ENCODE peak calls at places on chromosomes 5 and 9, in six cellular contexts. One of them, this sample, is unnamed.

GRCh38 chr5:35004200-35004599 is 43.5 kb downstream of the AGXT2 start:
- DNase-seq in IMR-90: no peak
- DNase-seq in neuronal stem cell: no peak
- DNase-seq in trophoblast cell: no peak
- DNase-seq in mesenchymal stem cell: no peak
- DNase-seq in H9: peak; percentile 52
- DNase-seq in this sample: no peak

GRCh38 chr5:173315495-173316352 is 12.5 kb downstream of the STC2 start:
- DNase-seq in IMR-90: peak; percentile 91
- DNase-seq in neuronal stem cell: no peak
- DNase-seq in trophoblast cell: peak; percentile 88
- DNase-seq in mesenchymal stem cell: peak; percentile 95
- DNase-seq in H9: no peak
- DNase-seq in this sample: peak; percentile 78

GRCh38 chr9:4937436-4937835 is 47.6 kb upstream of the JAK2 start:
- DNase-seq in IMR-90: no peak
- DNase-seq in neuronal stem cell: no peak
- DNase-seq in trophoblast cell: no peak
- DNase-seq in mesenchymal stem cell: peak; percentile 44
- DNase-seq in H9: no peak
- DNase-seq in this sample: no peak

GRCh38 chr5:65612298-65612907 is 11.7 kb downstream of the TRIM23 start:
- DNase-seq in IMR-90: no peak
- DNase-seq in neuronal stem cell: no peak
- DNase-seq in trophoblast cell: no peak
- DNase-seq in mesenchymal stem cell: no peak
- DNase-seq in H9: no peak
- DNase-seq in this sample: no peak

GRCh38 chr9:14522627-14523379 is 170.4 kb downstream of the ZDHHC21 start:
- DNase-seq in IMR-90: no peak
- DNase-seq in neuronal stem cell: no peak
- DNase-seq in trophoblast cell: no peak
- DNase-seq in mesenchymal stem cell: no peak
- DNase-seq in H9: no peak
- DNase-seq in this sample: no peak

GRCh38 chr5:95070866-95071265 is 214.0 kb downstream of the MCTP1 start:
- DNase-seq in IMR-90: no peak
- DNase-seq in neuronal stem cell: no peak
- DNase-seq in trophoblast cell: no peak
- DNase-seq in mesenchymal stem cell: no peak
- DNase-seq in H9: no peak
- DNase-seq in this sample: no peak

GRCh38 chr9:79524266-79524665 is 47.5 kb upstream of the TLE4 start:
- DNase-seq in IMR-90: peak; percentile 60
- DNase-seq in neuronal stem cell: no peak
- DNase-seq in trophoblast cell: no peak
- DNase-seq in mesenchymal stem cell: peak; percentile 30
- DNase-seq in H9: no peak
- DNase-seq in this sample: no peak

GRCh38 chr5:78647411-78647818 is 1.2 kb downstream of the LHFPL2 start:
- DNase-seq in IMR-90: peak; percentile 47
- DNase-seq in neuronal stem cell: no peak
- DNase-seq in trophoblast cell: no peak
- DNase-seq in mesenchymal stem cell: peak; percentile 54
- DNase-seq in H9: peak; percentile 34
- DNase-seq in this sample: peak; percentile 59

GRCh38 chr9:135065804-135066203 is 21.7 kb upstream of the OLFM1 start:
- DNase-seq in IMR-90: no peak
- DNase-seq in neuronal stem cell: no peak
- DNase-seq in trophoblast cell: no peak
- DNase-seq in mesenchymal stem cell: no peak
- DNase-seq in H9: peak; percentile 2
- DNase-seq in this sample: no peak

GRCh38 chr9:99578666-99579065 is 243.0 kb upstream of the NR4A3 start:
- DNase-seq in IMR-90: no peak
- DNase-seq in neuronal stem cell: no peak
- DNase-seq in trophoblast cell: no peak
- DNase-seq in mesenchymal stem cell: no peak
- DNase-seq in H9: no peak
- DNase-seq in this sample: no peak

GRCh38 chr5:80268916-80269315 is 13.1 kb upstream of the SERINC5 start:
- DNase-seq in IMR-90: peak; percentile 8
- DNase-seq in neuronal stem cell: no peak
- DNase-seq in trophoblast cell: no peak
- DNase-seq in mesenchymal stem cell: peak; percentile 54
- DNase-seq in H9: no peak
- DNase-seq in this sample: no peak

GRCh38 chr9:7366121-7366520 is 433.5 kb downstream of the DMAC1 start:
- DNase-seq in IMR-90: peak; percentile 62
- DNase-seq in neuronal stem cell: no peak
- DNase-seq in trophoblast cell: no peak
- DNase-seq in mesenchymal stem cell: peak; percentile 29
- DNase-seq in H9: no peak
- DNase-seq in this sample: no peak

GRCh38 chr9:137723396-137724113 is 104.8 kb downstream of the EHMT1 start:
- DNase-seq in IMR-90: no peak
- DNase-seq in neuronal stem cell: no peak
- DNase-seq in trophoblast cell: no peak
- DNase-seq in mesenchymal stem cell: no peak
- DNase-seq in H9: no peak
- DNase-seq in this sample: no peak

GRCh38 chr5:43115968-43116367 is 4.7 kb upstream of the ZNF131 start:
- DNase-seq in IMR-90: no peak
- DNase-seq in neuronal stem cell: no peak
- DNase-seq in trophoblast cell: no peak
- DNase-seq in mesenchymal stem cell: no peak
- DNase-seq in H9: no peak
- DNase-seq in this sample: no peak

GRCh38 chr5:150801117-150801927 is 22.8 kb downstream of the SMIM3 start:
- DNase-seq in IMR-90: peak; percentile 77
- DNase-seq in neuronal stem cell: peak; percentile 53
- DNase-seq in trophoblast cell: peak; percentile 68
- DNase-seq in mesenchymal stem cell: peak; percentile 84
- DNase-seq in H9: peak; percentile 74
- DNase-seq in this sample: peak; percentile 90

GRCh38 chr5:77993799-77994318 is 217.7 kb upstream of the TBCA start:
- DNase-seq in IMR-90: no peak
- DNase-seq in neuronal stem cell: no peak
- DNase-seq in trophoblast cell: no peak
- DNase-seq in mesenchymal stem cell: no peak
- DNase-seq in H9: no peak
- DNase-seq in this sample: no peak

GRCh38 chr5:34826347-34826746 is 12.6 kb upstream of the TTC23L start:
- DNase-seq in IMR-90: peak; percentile 23
- DNase-seq in neuronal stem cell: no peak
- DNase-seq in trophoblast cell: no peak
- DNase-seq in mesenchymal stem cell: no peak
- DNase-seq in H9: peak; percentile 32
- DNase-seq in this sample: peak; percentile 79

GRCh38 chr9:121483049-121483448 is 16.6 kb downstream of the GGTA1 start:
- DNase-seq in IMR-90: no peak
- DNase-seq in neuronal stem cell: no peak
- DNase-seq in trophoblast cell: peak; percentile 35
- DNase-seq in mesenchymal stem cell: peak; percentile 23
- DNase-seq in H9: no peak
- DNase-seq in this sample: peak; percentile 55

GRCh38 chr9:131046093-131046380 is 37.1 kb downstream of the LAMC3 start:
- DNase-seq in IMR-90: no peak
- DNase-seq in neuronal stem cell: no peak
- DNase-seq in trophoblast cell: peak; percentile 35
- DNase-seq in mesenchymal stem cell: peak; percentile 24
- DNase-seq in H9: no peak
- DNase-seq in this sample: no peak

GRCh38 chr9:121704281-121704680 is 52.8 kb downstream of the DAB2IP start:
- DNase-seq in IMR-90: no peak
- DNase-seq in neuronal stem cell: no peak
- DNase-seq in trophoblast cell: no peak
- DNase-seq in mesenchymal stem cell: no peak
- DNase-seq in H9: no peak
- DNase-seq in this sample: no peak

GRCh38 chr9:35749515-35750255 is 598 bp downstream of the RGP1 start:
- DNase-seq in IMR-90: no peak
- DNase-seq in neuronal stem cell: no peak
- DNase-seq in trophoblast cell: no peak
- DNase-seq in mesenchymal stem cell: peak; percentile 45
- DNase-seq in H9: peak; percentile 51
- DNase-seq in this sample: peak; percentile 59

GRCh38 chr5:42617411-42617810 is 139.2 kb upstream of the CCDC152 start:
- DNase-seq in IMR-90: no peak
- DNase-seq in neuronal stem cell: no peak
- DNase-seq in trophoblast cell: no peak
- DNase-seq in mesenchymal stem cell: no peak
- DNase-seq in H9: no peak
- DNase-seq in this sample: no peak

GRCh38 chr5:65535529-65535987 is 27.4 kb downstream of the CENPK start:
- DNase-seq in IMR-90: peak; percentile 54
- DNase-seq in neuronal stem cell: no peak
- DNase-seq in trophoblast cell: no peak
- DNase-seq in mesenchymal stem cell: peak; percentile 3
- DNase-seq in H9: no peak
- DNase-seq in this sample: no peak

GRCh38 chr9:2356391-2356790 is 265.2 kb upstream of the VLDLR start:
- DNase-seq in IMR-90: no peak
- DNase-seq in neuronal stem cell: no peak
- DNase-seq in trophoblast cell: no peak
- DNase-seq in mesenchymal stem cell: no peak
- DNase-seq in H9: no peak
- DNase-seq in this sample: no peak

GRCh38 chr9:2363138-2363745 is 258.3 kb upstream of the VLDLR start:
- DNase-seq in IMR-90: no peak
- DNase-seq in neuronal stem cell: no peak
- DNase-seq in trophoblast cell: no peak
- DNase-seq in mesenchymal stem cell: no peak
- DNase-seq in H9: no peak
- DNase-seq in this sample: peak; percentile 42

GRCh38 chr9:2359821-2360220 is 261.8 kb upstream of the VLDLR start:
- DNase-seq in IMR-90: no peak
- DNase-seq in neuronal stem cell: peak; percentile 31
- DNase-seq in trophoblast cell: no peak
- DNase-seq in mesenchymal stem cell: no peak
- DNase-seq in H9: no peak
- DNase-seq in this sample: no peak

GRCh38 chr9:2367970-2368369 is 253.6 kb upstream of the VLDLR start:
- DNase-seq in IMR-90: no peak
- DNase-seq in neuronal stem cell: no peak
- DNase-seq in trophoblast cell: no peak
- DNase-seq in mesenchymal stem cell: no peak
- DNase-seq in H9: peak; percentile 38
- DNase-seq in this sample: peak; percentile 46

DNA sequence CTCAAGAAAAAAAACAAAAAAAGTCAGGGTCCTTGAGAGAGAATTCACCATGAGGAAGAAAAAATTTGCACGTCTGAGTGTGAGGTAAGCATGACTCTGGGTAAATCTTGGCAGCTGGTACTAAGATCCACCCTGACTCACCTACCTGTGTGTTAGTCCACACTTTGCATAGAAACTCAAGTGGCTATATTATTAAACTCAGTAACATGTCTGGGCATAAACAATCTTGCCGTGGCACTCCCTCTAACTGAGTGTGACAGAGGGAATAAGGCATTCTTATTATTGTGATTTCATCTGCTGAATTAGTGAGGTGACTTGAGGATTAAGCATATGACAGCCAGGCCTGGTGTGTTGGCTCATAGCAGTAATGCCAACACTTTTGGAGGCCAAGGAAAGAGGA is 259.4 kb upstream of the VLDLR start:
- DNase-seq in IMR-90: no peak
- DNase-seq in neuronal stem cell: no peak
- DNase-seq in trophoblast cell: no peak
- DNase-seq in mesenchymal stem cell: no peak
- DNase-seq in H9: no peak
- DNase-seq in this sample: no peak
- H3K18ac ChIP-seq in IMR-90: no peak overlapping the region
- H3K18ac ChIP-seq in neuronal stem cell: no peak overlapping the region
- H3K18ac ChIP-seq in trophoblast cell: no peak overlapping the region
- H3K18ac ChIP-seq in mesenchymal stem cell: no peak overlapping the region
- H3K18ac ChIP-seq in H9: no peak overlapping the region
- H3K18ac ChIP-seq in this sample: no peak overlapping the region

DNA sequence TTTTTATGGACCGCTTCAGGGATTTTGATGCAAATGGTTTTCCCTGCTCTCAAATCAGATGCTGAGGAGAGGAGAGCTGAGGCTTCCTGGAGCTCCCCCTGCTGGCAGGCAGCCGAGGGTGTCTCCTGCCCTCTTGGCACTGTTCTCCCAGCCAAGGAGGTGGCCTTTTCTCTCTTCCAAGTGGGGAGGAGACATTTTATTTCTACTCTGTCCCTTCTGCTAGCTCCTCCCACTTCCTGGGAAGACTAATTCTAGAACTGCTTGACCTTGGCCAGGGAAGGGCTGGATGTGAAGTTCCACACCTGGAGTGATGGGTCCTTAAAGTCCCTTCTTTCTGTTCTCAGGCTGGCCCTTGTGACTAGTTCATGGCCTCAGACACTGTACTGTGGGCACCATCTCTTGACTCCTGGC is 31.8 kb downstream of the PTPA start:
- DNase-seq in IMR-90: peak; percentile 92
- DNase-seq in neuronal stem cell: peak; percentile 67
- DNase-seq in trophoblast cell: peak; percentile 60
- DNase-seq in mesenchymal stem cell: peak; percentile 96
- DNase-seq in H9: peak; percentile 88
- DNase-seq in this sample: peak; percentile 94
- H2BK5ac ChIP-seq in IMR-90: peak overlapping the region; percentile 99
- H2BK5ac ChIP-seq in neuronal stem cell: no peak overlapping the region
- H2BK5ac ChIP-seq in trophoblast cell: peak overlapping the region; percentile 95
- H2BK5ac ChIP-seq in mesenchymal stem cell: peak overlapping the region; percentile 87
- H2BK5ac ChIP-seq in H9: no peak overlapping the region
- H2BK5ac ChIP-seq in this sample: peak overlapping the region; percentile 68

DNA sequence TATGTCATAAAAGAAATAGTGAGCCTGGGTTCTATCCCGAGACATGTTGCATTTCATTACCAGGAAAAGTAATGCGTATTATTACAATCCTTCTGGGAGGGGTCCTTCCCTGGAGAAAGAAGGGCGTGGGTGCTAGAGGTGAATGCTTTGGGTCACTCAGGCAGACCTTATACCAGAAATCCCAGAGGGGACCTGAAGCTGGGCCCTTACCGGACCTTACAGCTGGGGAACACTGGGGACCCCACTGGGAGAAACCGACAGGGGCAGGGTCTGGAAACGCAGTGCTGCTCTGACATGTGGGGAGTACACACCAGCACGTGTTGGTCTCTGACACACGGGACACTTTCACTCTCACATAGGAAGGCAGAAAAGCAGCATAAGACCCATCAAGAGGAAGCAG is 71.3 kb downstream of the LMNB1 start:
- DNase-seq in IMR-90: no peak
- DNase-seq in neuronal stem cell: no peak
- DNase-seq in trophoblast cell: no peak
- DNase-seq in mesenchymal stem cell: no peak
- DNase-seq in H9: no peak
- DNase-seq in this sample: no peak
- H3K18ac ChIP-seq in IMR-90: no peak overlapping the region
- H3K18ac ChIP-seq in neuronal stem cell: peak overlapping the region; percentile 13
- H3K18ac ChIP-seq in trophoblast cell: no peak overlapping the region
- H3K18ac ChIP-seq in mesenchymal stem cell: no peak overlapping the region
- H3K18ac ChIP-seq in H9: no peak overlapping the region
- H3K18ac ChIP-seq in this sample: no peak overlapping the region

DNA sequence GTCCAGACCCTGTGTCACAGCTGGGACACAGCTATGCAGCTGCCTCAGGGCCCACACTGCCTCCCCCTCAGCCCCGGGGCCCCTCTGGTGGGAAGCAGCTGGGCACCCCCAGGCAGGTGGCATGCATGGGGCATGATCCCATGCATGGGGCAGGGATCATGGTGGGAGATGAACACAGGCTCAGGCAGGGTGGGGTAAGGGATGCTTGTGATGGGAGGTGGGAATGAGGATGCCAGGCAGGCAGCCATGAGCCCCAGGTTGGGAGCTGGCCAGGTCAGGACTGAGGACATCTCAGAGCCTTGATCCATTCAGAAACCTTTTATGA is 19.7 kb downstream of the EEIG1 start:
- DNase-seq in IMR-90: no peak
- DNase-seq in neuronal stem cell: no peak
- DNase-seq in trophoblast cell: no peak
- DNase-seq in mesenchymal stem cell: no peak
- DNase-seq in H9: no peak
- DNase-seq in this sample: no peak
- H2BK5ac ChIP-seq in IMR-90: no peak overlapping the region
- H2BK5ac ChIP-seq in neuronal stem cell: peak overlapping the region; percentile 42
- H2BK5ac ChIP-seq in trophoblast cell: no peak overlapping the region
- H2BK5ac ChIP-seq in mesenchymal stem cell: no peak overlapping the region
- H2BK5ac ChIP-seq in H9: no peak overlapping the region
- H2BK5ac ChIP-seq in this sample: no peak overlapping the region

This sample was measured in mesendoderm.